ENCODE peak calls at places on chromosome 20, in eight cellular contexts. C is A549, K is HCT116, P is K562, Q is GM23338, O is SK-N-SH, M is HL-60, Y is HepG2. A is an unnamed sample.

GRCh38 chr20:18628330-18628941 is 40.6 kb downstream of the DTD1 start:
- DNase-seq in C (peak), K (no peak), P (no peak), Q (peak), O (peak), M (peak), Y (peak), A (no peak)

GRCh38 chr20:62259294-62259565 is 20.9 kb downstream of the OSBPL2 start:
- DNase-seq in C (no peak), K (no peak), P (no peak), Q (no peak), O (no peak), M (no peak), Y (no peak), A (no peak)

GRCh38 chr20:23652926-23653325 is 15.2 kb upstream of the CST3 start:
- DNase-seq in C (no peak), K (no peak), P (no peak), Q (no peak), O (no peak), M (no peak), Y (no peak), A (no peak)

GRCh38 chr20:62874745-62875344 is 13.2 kb upstream of the TCFL5 start:
- DNase-seq in C (peak), K (no peak), P (no peak), Q (no peak), O (peak), M (no peak), Y (peak), A (no peak)

GRCh38 chr20:13348301-13349239 is 127.5 kb downstream of the ISM1 start:
- DNase-seq in C (no peak), K (no peak), P (no peak), Q (no peak), O (no peak), M (no peak), Y (no peak), A (no peak)

GRCh38 chr20:32516985-32517873 is 67.9 kb downstream of the NOL4L start:
- DNase-seq in C (no peak), K (no peak), P (no peak), Q (peak), O (peak), M (no peak), Y (no peak), A (no peak)

GRCh38 chr20:41329435-41330342 is 10.9 kb upstream of the LPIN3 start:
- DNase-seq in C (peak), K (peak), P (no peak), Q (no peak), O (no peak), M (peak), Y (peak), A (peak)

GRCh38 chr20:48724891-48725588 is 102.8 kb downstream of the PREX1 start:
- DNase-seq in C (no peak), K (no peak), P (no peak), Q (no peak), O (no peak), M (no peak), Y (no peak), A (no peak)

GRCh38 chr20:48779435-48779834 is 48.4 kb downstream of the PREX1 start:
- DNase-seq in C (no peak), K (no peak), P (no peak), Q (no peak), O (no peak), M (no peak), Y (no peak), A (no peak)

GRCh38 chr20:32456869-32457421 is 98.8 kb downstream of the ASXL1 start:
- DNase-seq in C (peak), K (no peak), P (no peak), Q (peak), O (peak), M (no peak), Y (no peak), A (no peak)

GRCh38 chr20:62025832-62026563 is 39.7 kb downstream of the TAF4 start:
- DNase-seq in C (no peak), K (no peak), P (peak), Q (no peak), O (peak), M (peak), Y (peak), A (no peak)

GRCh38 chr20:13325033-13325432 is 104.0 kb downstream of the ISM1 start:
- DNase-seq in C (peak), K (peak), P (peak), Q (peak), O (peak), M (no peak), Y (peak), A (no peak)

GRCh38 chr20:22489614-22490286 is 94.6 kb downstream of the FOXA2 start:
- DNase-seq in C (no peak), K (no peak), P (no peak), Q (no peak), O (no peak), M (no peak), Y (peak), A (no peak)

GRCh38 chr20:33561981-33562601 is 72.2 kb downstream of the CBFA2T2 start:
- DNase-seq in C (peak), K (peak), P (peak), Q (peak), O (peak), M (no peak), Y (peak), A (peak)

GRCh38 chr20:39835040-39835842 is 853.8 kb downstream of the MAFB start:
- DNase-seq in C (no peak), K (no peak), P (no peak), Q (no peak), O (no peak), M (no peak), Y (no peak), A (no peak)

GRCh38 chr20:3483784-3484183 is 13.0 kb downstream of the ATRN start:
- DNase-seq in C (no peak), K (no peak), P (no peak), Q (no peak), O (no peak), M (no peak), Y (no peak), A (no peak)

GRCh38 chr20:25047766-25048165 is 10.2 kb downstream of the ACSS1 start:
- DNase-seq in C (no peak), K (no peak), P (no peak), Q (no peak), O (no peak), M (no peak), Y (no peak), A (no peak)

GRCh38 chr20:40766081-40766480 is 77.0 kb upstream of the MAFB start:
- DNase-seq in C (no peak), K (no peak), P (no peak), Q (no peak), O (no peak), M (no peak), Y (no peak), A (no peak)

GRCh38 chr20:48259456-48259855 is 474.2 kb upstream of the SULF2 start:
- DNase-seq in C (no peak), K (no peak), P (no peak), Q (peak), O (no peak), M (no peak), Y (no peak), A (no peak)

GRCh38 chr20:19812056-19812455 is 54.0 kb downstream of the RIN2 start:
- DNase-seq in C (no peak), K (no peak), P (no peak), Q (no peak), O (no peak), M (no peak), Y (no peak), A (no peak)

GRCh38 chr20:1125266-1125665 is 6.9 kb downstream of the PSMF1 start:
- DNase-seq in C (no peak), K (no peak), P (peak), Q (no peak), O (no peak), M (no peak), Y (no peak), A (no peak)

GRCh38 chr20:44217342-44218092 is 6.9 kb upstream of the OSER1 start:
- DNase-seq in C (peak), K (peak), P (peak), Q (peak), O (peak), M (peak), Y (peak), A (no peak)

GRCh38 chr20:63957690-63958441 is 1.6 kb upstream of the UCKL1 start:
- DNase-seq in C (peak), K (peak), P (peak), Q (peak), O (no peak), M (peak), Y (peak), A (no peak)

GRCh38 chr20:33068251-33068939 is 11.0 kb upstream of the BPIFB4 start:
- DNase-seq in C (no peak), K (no peak), P (no peak), Q (no peak), O (no peak), M (no peak), Y (no peak), A (no peak)

GRCh38 chr20:16363832-16364687 is 209.2 kb downstream of the KIF16B start:
- DNase-seq in C (no peak), K (no peak), P (no peak), Q (no peak), O (no peak), M (no peak), Y (no peak), A (no peak)

GRCh38 chr20:17403496-17403895 is 127.7 kb downstream of the BFSP1 start:
- DNase-seq in C (no peak), K (no peak), P (no peak), Q (no peak), O (no peak), M (no peak), Y (no peak), A (no peak)

GRCh38 chr20:17406191-17406590 is 125.0 kb downstream of the BFSP1 start:
- DNase-seq in C (no peak), K (no peak), P (no peak), Q (no peak), O (no peak), M (no peak), Y (no peak), A (no peak)

DNA sequence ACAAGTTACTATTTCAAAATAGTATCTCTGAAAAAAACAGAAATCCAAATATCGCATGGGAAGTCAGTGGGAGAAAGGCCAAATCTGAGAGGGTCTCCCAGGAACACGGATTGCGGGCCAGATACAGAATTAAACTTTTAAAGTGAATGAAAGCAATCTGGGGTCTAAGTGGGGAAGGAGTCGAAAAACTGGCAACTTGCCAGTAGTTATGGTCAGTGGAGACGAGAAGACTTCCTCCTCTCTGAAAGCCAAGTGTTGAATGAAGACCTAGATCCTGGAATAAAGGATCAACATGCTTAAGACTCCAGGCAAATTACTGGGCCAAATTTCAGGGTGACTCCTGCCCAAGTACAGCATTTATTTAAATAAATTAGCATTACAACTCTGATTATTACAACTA is 123.6 kb downstream of the BFSP1 start:
- DNase-seq in C (no peak), K (no peak), P (no peak), Q (no peak), O (no peak), M (no peak), Y (no peak), A (no peak)
- TF ChIP-seq REST in C (no peak), K (no peak), P (no peak), Q (no peak), O (no peak), M (no peak), Y (no peak), A (no peak)

GRCh38 chr20:42735539-42735938 is 454.2 kb downstream of the PTPRT start:
- DNase-seq in C (no peak), K (no peak), P (no peak), Q (no peak), O (no peak), M (no peak), Y (no peak), A (no peak)
- TF ChIP-seq REST in C (no peak), K (no peak), P (no peak), Q (no peak), O (no peak), M (no peak), Y (no peak), A (no peak)

GRCh38 chr20:57711311-57711712 is 1.5 kb upstream of the PMEPA1 start:
- DNase-seq in C (peak), K (no peak), P (no peak), Q (no peak), O (peak), M (no peak), Y (no peak), A (no peak)

GRCh38 chr20:57712851-57713504 is 3.2 kb upstream of the PMEPA1 start:
- DNase-seq in C (no peak), K (no peak), P (no peak), Q (no peak), O (no peak), M (no peak), Y (no peak), A (no peak)

GRCh38 chr20:57710841-57711240 is 1.0 kb upstream of the PMEPA1 start:
- DNase-seq in C (no peak), K (no peak), P (no peak), Q (no peak), O (no peak), M (no peak), Y (no peak), A (no peak)

GRCh38 chr20:57713505-57713903 is 3.7 kb upstream of the PMEPA1 start:
- DNase-seq in C (no peak), K (no peak), P (no peak), Q (no peak), O (no peak), M (peak), Y (no peak), A (no peak)

DNA sequence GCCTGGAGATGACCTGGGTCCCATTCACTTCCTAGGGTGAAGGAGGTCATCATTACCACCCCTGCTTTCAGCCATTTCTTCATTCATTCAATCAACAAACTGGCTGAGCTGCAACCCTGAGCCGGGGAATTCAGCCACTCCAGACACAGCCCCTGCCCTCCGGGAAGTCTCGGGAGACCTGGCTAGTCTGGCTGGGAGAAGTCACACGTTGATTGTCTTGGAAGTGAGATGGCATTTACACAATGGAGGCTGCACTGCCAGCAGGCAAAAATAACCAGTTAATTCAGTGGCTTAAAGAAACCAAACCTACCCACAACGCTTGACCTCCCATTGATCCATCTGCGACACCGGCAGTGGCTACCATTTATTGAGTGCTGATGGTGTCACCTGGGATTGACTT is 2.0 kb upstream of the PMEPA1 start:
- DNase-seq in C (no peak), K (no peak), P (no peak), Q (no peak), O (no peak), M (no peak), Y (no peak), A (no peak)
- TF ChIP-seq REST in C (no peak), K (no peak), P (no peak), Q (no peak), O (no peak), M (no peak), Y (no peak), A (no peak)

DNA sequence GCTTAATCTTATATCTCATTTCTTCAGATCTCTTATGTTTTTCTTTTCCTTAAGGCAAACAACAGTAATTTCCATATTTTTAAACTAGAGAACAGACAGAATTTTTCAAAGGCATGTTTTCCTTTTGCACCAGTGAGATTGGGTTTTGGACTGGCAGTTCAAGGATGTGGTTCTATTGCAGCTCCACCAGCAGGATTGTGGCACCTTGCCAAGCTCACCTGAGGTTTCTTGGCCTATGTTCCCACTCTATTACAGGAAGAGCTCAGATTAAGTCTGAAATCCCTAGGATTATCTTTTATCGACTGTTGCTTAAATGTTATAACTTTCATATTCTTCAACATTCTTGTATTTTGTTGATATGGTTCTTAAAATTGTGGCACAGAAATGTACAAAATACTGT is 218.9 kb downstream of the PLCB4 start:
- DNase-seq in C (no peak), K (no peak), P (no peak), Q (no peak), O (no peak), M (no peak), Y (no peak), A (no peak)
- TF ChIP-seq REST in C (no peak), K (no peak), P (no peak), Q (no peak), O (no peak), M (no peak), Y (no peak), A (no peak)

DNA sequence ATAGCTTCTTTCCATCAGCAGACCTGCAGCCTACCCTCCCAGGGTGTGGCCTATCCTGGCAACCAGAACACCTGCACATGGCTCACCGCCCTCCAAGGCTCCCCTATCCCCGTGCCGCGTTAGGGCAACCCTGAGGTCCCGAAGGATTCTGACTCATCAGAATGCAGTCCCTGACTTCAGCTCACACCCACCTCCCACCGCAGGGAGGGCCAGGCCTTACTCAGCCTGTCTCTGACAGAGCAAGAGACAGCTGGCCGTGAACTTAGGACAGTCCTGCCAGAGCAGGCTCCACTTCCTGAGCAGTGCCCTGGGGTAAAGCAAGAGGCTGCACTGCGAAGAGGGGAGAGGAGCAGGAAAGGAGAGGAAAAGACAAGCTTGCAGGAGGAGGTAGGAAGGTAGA is 103.0 kb downstream of the SLC23A2 start:
- DNase-seq in C (no peak), K (peak), P (no peak), Q (no peak), O (no peak), M (no peak), Y (no peak), A (no peak)
- TF ChIP-seq REST in C (no peak), K (no peak), P (no peak), Q (no peak), O (no peak), M (no peak), Y (no peak), A (no peak)